ENCODE peak calls at places on chromosomes 4 and X, in eight cellular contexts. Y is RWPE1; X is tibial artery; N is breast epithelium; K is hepatocyte; J is CD8-positive, alpha-beta T cell; C is body of pancreas; L is cardiac fibroblast. Z is an unnamed sample.

GRCh38 chr4:153127773-153128494 is 76.3 kb upstream of the TRIM2 start:
- DNase-seq in Y (peak), X (peak), N (peak), K (peak), J (peak), C (peak), L (peak), Z (peak)

GRCh38 chr4:153418581-153418980 is 47.6 kb upstream of the TMEM131L start:
- DNase-seq in Y (no peak), X (no peak), N (no peak), K (no peak), J (no peak), C (no peak), L (peak), Z (no peak)

GRCh38 chrX:86137071-86137470 is 11.2 kb upstream of the DACH2 start:
- DNase-seq in Y (no peak), X (no peak), N (no peak), K (no peak), J (no peak), C (no peak), L (no peak), Z (no peak)

GRCh38 chr4:188092824-188093223 is 16.6 kb downstream of the TRIML2 start:
- DNase-seq in Y (peak), X (no peak), N (no peak), K (no peak), J (no peak), C (no peak), L (no peak), Z (no peak)

GRCh38 chrX:108439434-108439883 is at the start of gene COL4A5:
- DNase-seq in Y (peak), X (peak), N (peak), K (peak), J (no peak), C (peak), L (peak), Z (no peak)

GRCh38 chrX:115616943-115617563 is 56.1 kb downstream of the PLS3 start:
- DNase-seq in Y (peak), X (no peak), N (no peak), K (peak), J (no peak), C (no peak), L (peak), Z (no peak)

GRCh38 chrX:66164470-66164869 is 423 bp downstream of the HEPH start:
- DNase-seq in Y (no peak), X (no peak), N (no peak), K (no peak), J (no peak), C (no peak), L (no peak), Z (no peak)

GRCh38 chr4:37936889-37937498 is 23.2 kb upstream of the PTTG2 start:
- DNase-seq in Y (no peak), X (peak), N (peak), K (no peak), J (no peak), C (no peak), L (no peak), Z (no peak)

GRCh38 chrX:40543661-40544328 is 37.0 kb upstream of the ATP6AP2 start:
- DNase-seq in Y (no peak), X (no peak), N (no peak), K (peak), J (no peak), C (peak), L (peak), Z (no peak)

GRCh38 chr4:6928067-6928466 is 18.4 kb downstream of the TBC1D14 start:
- DNase-seq in Y (no peak), X (no peak), N (no peak), K (no peak), J (no peak), C (no peak), L (no peak), Z (no peak)

GRCh38 chrX:85992811-85993229 is 54.5 kb downstream of the CHM start:
- DNase-seq in Y (peak), X (no peak), N (no peak), K (peak), J (no peak), C (no peak), L (peak), Z (no peak)

GRCh38 chr4:111813565-111814140 is 331.6 kb upstream of the FAM241A start:
- DNase-seq in Y (no peak), X (no peak), N (no peak), K (no peak), J (no peak), C (no peak), L (no peak), Z (no peak)
- TF ChIP-seq CTCF in Y (no peak), X (no peak), N (no peak), K (no peak), J (no peak), C (no peak), L (no peak), Z (no peak)

GRCh38 chr4:15848191-15848842 is 70.2 kb downstream of the CD38 start:
- DNase-seq in Y (no peak), X (no peak), N (no peak), K (no peak), J (no peak), C (no peak), L (no peak), Z (no peak)
- TF ChIP-seq CTCF in Y (no peak), X (no peak), N (no peak), K (no peak), J (no peak), C (no peak), L (no peak), Z (no peak)

GRCh38 chrX:153768311-153769157 is 4.5 kb downstream of the PLXNB3 start:
- DNase-seq in Y (no peak), X (no peak), N (no peak), K (no peak), J (no peak), C (no peak), L (no peak), Z (no peak)
- TF ChIP-seq CTCF in Y (no peak), X (no peak), N (no peak), K (no peak), J (no peak), C (no peak), L (no peak), Z (no peak)

GRCh38 chr4:74536557-74536956 is 91.6 kb downstream of the AREG start:
- DNase-seq in Y (peak), X (no peak), N (no peak), K (no peak), J (no peak), C (no peak), L (peak), Z (no peak)
- TF ChIP-seq CTCF in Y (peak), X (no peak), N (no peak), K (peak), J (no peak), C (no peak), L (peak), Z (no peak)

GRCh38 chr4:151302432-151302831 is 23.0 kb downstream of the SH3D19 start:
- DNase-seq in Y (no peak), X (no peak), N (no peak), K (no peak), J (no peak), C (no peak), L (no peak), Z (no peak)

GRCh38 chr4:151304226-151304625 is 21.2 kb downstream of the SH3D19 start:
- DNase-seq in Y (no peak), X (no peak), N (no peak), K (no peak), J (no peak), C (no peak), L (no peak), Z (no peak)

GRCh38 chr4:151310124-151310728 is 15.2 kb downstream of the SH3D19 start:
- DNase-seq in Y (no peak), X (no peak), N (no peak), K (no peak), J (no peak), C (no peak), L (no peak), Z (no peak)

GRCh38 chr4:151304755-151305154 is 20.6 kb downstream of the SH3D19 start:
- DNase-seq in Y (no peak), X (no peak), N (no peak), K (no peak), J (no peak), C (peak), L (no peak), Z (no peak)
- TF ChIP-seq CTCF in Y (no peak), X (no peak), N (no peak), K (no peak), J (no peak), C (no peak), L (no peak), Z (no peak)

Z was measured in activated B cell treated with CpG ODN at 0.5 μM for 24 hours.